ENCODE peak calls at places on chromosomes 5 and 9, in four cellular contexts. One of them, this sample, is unnamed.

GRCh38 chr5:84585218-84585617 is 200.5 kb upstream of the EDIL3 start:
- DNase-seq in pancreas: no peak
- DNase-seq in cardiac muscle cell: no peak
- DNase-seq in CD8-positive, alpha-beta T cell: no peak
- DNase-seq in this sample: no peak

GRCh38 chr5:168314735-168315411 is 23.4 kb downstream of the WWC1 start:
- DNase-seq in cardiac muscle cell: no peak
- DNase-seq in pancreas: peak
- DNase-seq in CD8-positive, alpha-beta T cell: no peak
- DNase-seq in this sample: peak

GRCh38 chr9:6902423-6902822 is 144.7 kb downstream of the KDM4C start:
- DNase-seq in cardiac muscle cell: no peak
- DNase-seq in pancreas: no peak
- DNase-seq in CD8-positive, alpha-beta T cell: no peak
- DNase-seq in this sample: no peak

GRCh38 chr5:58998539-58998938 is 415.7 kb downstream of the RAB3C start:
- DNase-seq in CD8-positive, alpha-beta T cell: no peak
- DNase-seq in cardiac muscle cell: no peak
- DNase-seq in pancreas: no peak
- DNase-seq in this sample: no peak

GRCh38 chr9:77589046-77589795 is 58.9 kb downstream of the GNA14 start:
- DNase-seq in pancreas: no peak
- DNase-seq in CD8-positive, alpha-beta T cell: no peak
- DNase-seq in cardiac muscle cell: no peak
- DNase-seq in this sample: peak

GRCh38 chr9:97528529-97529230 is 27.2 kb downstream of the TMOD1 start:
- DNase-seq in pancreas: no peak
- DNase-seq in CD8-positive, alpha-beta T cell: no peak
- DNase-seq in cardiac muscle cell: peak
- DNase-seq in this sample: no peak

GRCh38 chr5:125058185-125058826 is 311.9 kb upstream of the ZNF608 start:
- DNase-seq in pancreas: no peak
- DNase-seq in cardiac muscle cell: no peak
- DNase-seq in CD8-positive, alpha-beta T cell: no peak
- DNase-seq in this sample: no peak

GRCh38 chr5:108093186-108093585 is 288.7 kb downstream of the FBXL17 start:
- DNase-seq in cardiac muscle cell: peak
- DNase-seq in CD8-positive, alpha-beta T cell: no peak
- DNase-seq in pancreas: no peak
- DNase-seq in this sample: no peak

GRCh38 chr9:116928884-116929283 is 241.8 kb downstream of the TRIM32 start:
- DNase-seq in cardiac muscle cell: no peak
- DNase-seq in CD8-positive, alpha-beta T cell: no peak
- DNase-seq in pancreas: no peak
- DNase-seq in this sample: no peak

GRCh38 chr9:109805054-109805453 is 25.1 kb downstream of the PALM2AKAP2 start:
- DNase-seq in cardiac muscle cell: peak
- DNase-seq in pancreas: no peak
- DNase-seq in CD8-positive, alpha-beta T cell: no peak
- DNase-seq in this sample: no peak

GRCh38 chr5:54522080-54522479 is 4.5 kb downstream of the SNX18 start:
- DNase-seq in CD8-positive, alpha-beta T cell: no peak
- DNase-seq in pancreas: no peak
- DNase-seq in cardiac muscle cell: no peak
- DNase-seq in this sample: no peak

GRCh38 chr5:136123236-136123768 is 9.3 kb upstream of the SMAD5 start:
- DNase-seq in cardiac muscle cell: no peak
- DNase-seq in CD8-positive, alpha-beta T cell: no peak
- DNase-seq in pancreas: no peak
- DNase-seq in this sample: peak

GRCh38 chr9:87556039-87556438 is 58.4 kb downstream of the DAPK1 start:
- DNase-seq in pancreas: no peak
- DNase-seq in cardiac muscle cell: no peak
- DNase-seq in CD8-positive, alpha-beta T cell: no peak
- DNase-seq in this sample: no peak

GRCh38 chr9:121359358-121360294 is 10.4 kb downstream of the STOM start:
- DNase-seq in CD8-positive, alpha-beta T cell: no peak
- DNase-seq in pancreas: no peak
- DNase-seq in cardiac muscle cell: no peak
- DNase-seq in this sample: no peak

GRCh38 chr5:87383216-87383615 is 29.5 kb downstream of the CCNH start:
- DNase-seq in cardiac muscle cell: no peak
- DNase-seq in pancreas: no peak
- DNase-seq in CD8-positive, alpha-beta T cell: no peak
- DNase-seq in this sample: no peak
- H3K27ac ChIP-seq in cardiac muscle cell: no peak
- H3K27ac ChIP-seq in pancreas: no peak
- H3K27ac ChIP-seq in CD8-positive, alpha-beta T cell: no peak
- H3K27ac ChIP-seq in this sample: no peak

DNA sequence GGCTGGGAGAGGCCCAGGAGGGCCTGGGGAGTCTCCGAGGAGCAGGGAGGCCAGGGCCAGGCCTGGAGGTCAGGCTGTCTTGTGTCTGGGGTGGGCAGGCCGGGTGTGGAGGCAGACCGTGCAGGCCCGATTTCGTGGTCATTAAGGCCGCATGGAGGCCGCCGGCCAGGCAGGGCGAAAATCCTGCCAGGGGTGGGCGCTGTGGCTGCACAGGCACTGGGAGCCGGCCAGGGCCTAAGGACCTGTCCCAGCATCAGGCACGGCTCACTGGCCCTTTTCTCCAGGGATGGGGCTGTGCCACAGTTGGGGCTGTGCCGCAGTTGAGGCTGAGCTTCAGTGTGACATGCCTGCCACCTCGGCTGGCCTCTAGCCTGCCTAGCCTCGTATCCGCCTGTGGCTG is 35.9 kb downstream of the ASS1 start:
- DNase-seq in CD8-positive, alpha-beta T cell: no peak
- DNase-seq in cardiac muscle cell: peak
- DNase-seq in pancreas: no peak
- DNase-seq in this sample: no peak
- TF ChIP-seq CTCF in CD8-positive, alpha-beta T cell: no peak
- TF ChIP-seq CTCF in cardiac muscle cell: peak
- TF ChIP-seq CTCF in pancreas: no peak
- TF ChIP-seq CTCF in this sample: no peak

GRCh38 chr5:174455301-174455700 is 269.1 kb upstream of the MSX2 start:
- DNase-seq in cardiac muscle cell: peak
- DNase-seq in pancreas: no peak
- DNase-seq in CD8-positive, alpha-beta T cell: no peak
- DNase-seq in this sample: no peak
- H3K4me3 ChIP-seq in cardiac muscle cell: no peak
- H3K4me3 ChIP-seq in pancreas: no peak
- H3K4me3 ChIP-seq in CD8-positive, alpha-beta T cell: no peak
- H3K4me3 ChIP-seq in this sample: no peak

DNA sequence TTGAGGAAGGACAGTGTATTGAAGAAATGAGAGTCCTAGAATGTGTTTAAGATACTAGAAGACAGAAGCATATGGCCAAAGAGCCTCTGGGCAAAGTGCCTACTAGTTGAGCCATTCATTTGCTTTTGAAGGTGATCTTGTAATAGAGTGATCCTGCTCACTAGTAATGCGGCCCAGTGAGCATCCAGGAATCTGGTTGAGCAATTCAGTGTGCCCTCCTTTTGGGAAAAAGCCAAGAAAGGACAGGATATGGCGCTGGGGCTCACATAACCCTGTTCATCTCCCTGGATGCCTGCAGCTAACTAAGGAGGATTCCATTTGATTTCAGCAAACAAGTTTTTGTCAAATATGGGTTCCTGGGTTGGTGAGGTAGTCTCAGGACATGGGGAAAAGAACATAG is 16.3 kb downstream of the ADAM19 start:
- DNase-seq in pancreas: no peak
- DNase-seq in cardiac muscle cell: no peak
- DNase-seq in CD8-positive, alpha-beta T cell: no peak
- DNase-seq in this sample: no peak
- H3K27ac ChIP-seq in pancreas: no peak
- H3K27ac ChIP-seq in cardiac muscle cell: no peak
- H3K27ac ChIP-seq in CD8-positive, alpha-beta T cell: no peak
- H3K27ac ChIP-seq in this sample: peak

GRCh38 chr5:40399349-40399748 is 280.4 kb upstream of the PTGER4 start:
- DNase-seq in pancreas: no peak
- DNase-seq in cardiac muscle cell: no peak
- DNase-seq in CD8-positive, alpha-beta T cell: no peak
- DNase-seq in this sample: no peak
- TF ChIP-seq CTCF in pancreas: no peak
- TF ChIP-seq CTCF in cardiac muscle cell: no peak
- TF ChIP-seq CTCF in CD8-positive, alpha-beta T cell: no peak
- TF ChIP-seq CTCF in this sample: no peak

GRCh38 chr9:129720181-129720864 is 32.5 kb downstream of the PTGES start:
- DNase-seq in cardiac muscle cell: no peak
- DNase-seq in CD8-positive, alpha-beta T cell: no peak
- DNase-seq in pancreas: no peak
- DNase-seq in this sample: no peak
- H3K4me3 ChIP-seq in cardiac muscle cell: no peak
- H3K4me3 ChIP-seq in CD8-positive, alpha-beta T cell: no peak
- H3K4me3 ChIP-seq in pancreas: no peak
- H3K4me3 ChIP-seq in this sample: no peak

GRCh38 chr5:172424111-172424490 is 30.2 kb downstream of the SH3PXD2B start:
- DNase-seq in CD8-positive, alpha-beta T cell: no peak
- DNase-seq in pancreas: no peak
- DNase-seq in cardiac muscle cell: no peak
- DNase-seq in this sample: no peak
- H3K27ac ChIP-seq in CD8-positive, alpha-beta T cell: no peak
- H3K27ac ChIP-seq in pancreas: no peak
- H3K27ac ChIP-seq in cardiac muscle cell: no peak
- H3K27ac ChIP-seq in this sample: peak

GRCh38 chr9:81145331-81145963 is 543.9 kb downstream of the TLE1 start:
- DNase-seq in CD8-positive, alpha-beta T cell: no peak
- DNase-seq in pancreas: no peak
- DNase-seq in cardiac muscle cell: no peak
- DNase-seq in this sample: no peak
- TF ChIP-seq CTCF in CD8-positive, alpha-beta T cell: no peak
- TF ChIP-seq CTCF in pancreas: no peak
- TF ChIP-seq CTCF in cardiac muscle cell: no peak
- TF ChIP-seq CTCF in this sample: no peak

DNA sequence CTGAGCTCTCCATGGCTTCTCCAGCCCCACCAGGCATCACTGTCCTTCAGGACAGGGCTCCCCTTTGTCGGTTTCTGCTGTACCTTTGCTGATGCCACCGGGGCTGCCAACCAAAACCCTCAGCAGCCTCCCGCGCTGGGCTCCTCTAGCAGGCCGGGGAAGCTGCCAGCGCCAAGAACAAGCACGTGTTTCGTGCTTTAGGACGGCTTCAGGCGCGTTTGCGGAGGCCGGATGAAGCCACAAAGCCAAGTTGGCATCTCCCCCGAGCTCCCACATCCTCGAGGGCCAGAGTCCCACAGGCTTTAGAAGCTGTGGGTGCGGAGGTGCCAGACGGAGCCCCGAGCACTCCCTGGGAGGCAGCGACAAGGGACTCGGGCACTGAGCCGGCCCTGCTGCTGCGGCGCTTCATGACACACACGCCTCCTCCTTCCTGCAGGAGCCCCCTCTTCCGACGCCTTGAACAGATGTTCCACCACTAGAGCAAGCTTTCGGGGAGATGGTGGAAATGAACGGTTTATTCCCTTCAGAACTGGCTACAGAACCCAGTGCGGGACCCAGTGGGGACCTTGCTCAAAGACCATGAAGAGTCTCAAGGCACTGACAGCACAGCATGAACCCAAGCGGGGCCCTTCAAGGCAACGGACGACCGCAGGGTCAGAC is 36.7 kb downstream of the SARDH start:
- DNase-seq in CD8-positive, alpha-beta T cell: no peak
- DNase-seq in pancreas: peak
- DNase-seq in cardiac muscle cell: no peak
- DNase-seq in this sample: no peak
- H3K4me3 ChIP-seq in CD8-positive, alpha-beta T cell: peak
- H3K4me3 ChIP-seq in pancreas: no peak
- H3K4me3 ChIP-seq in cardiac muscle cell: no peak
- H3K4me3 ChIP-seq in this sample: no peak

DNA sequence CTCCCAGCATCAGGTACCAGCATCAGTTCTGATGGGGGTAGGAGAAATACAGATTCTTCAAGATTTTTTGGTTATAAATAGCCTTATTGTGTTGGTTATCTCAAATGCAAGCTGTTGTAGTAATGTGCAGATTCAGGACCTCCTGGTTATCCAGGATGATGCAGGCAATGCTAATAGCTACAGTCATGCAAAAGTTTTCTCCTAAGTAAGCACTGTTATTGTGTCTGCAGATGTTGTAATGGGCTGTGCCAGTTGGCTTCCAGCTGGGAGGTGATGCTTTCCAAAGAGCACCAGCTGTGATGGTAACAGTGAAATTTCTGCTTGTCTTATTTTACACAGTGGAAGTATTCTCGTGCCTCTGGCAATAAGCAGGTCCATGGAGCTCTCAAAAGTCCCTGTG is 719.2 kb upstream of the CTNND2 start:
- DNase-seq in cardiac muscle cell: no peak
- DNase-seq in pancreas: no peak
- DNase-seq in CD8-positive, alpha-beta T cell: no peak
- DNase-seq in this sample: no peak
- H3K27ac ChIP-seq in cardiac muscle cell: no peak
- H3K27ac ChIP-seq in pancreas: no peak
- H3K27ac ChIP-seq in CD8-positive, alpha-beta T cell: no peak
- H3K27ac ChIP-seq in this sample: no peak